ENCODE peak calls at places on chromosomes 7 and 10, in ten cellular contexts. One of them, this sample, is unnamed.

GRCh38 chr10:484925-485661 is 204.4 kb downstream of the DIP2C start:
- DNase-seq in Calu3: no peak
- DNase-seq in left kidney: no peak
- DNase-seq in stimulated activated CD8-positive, alpha-beta memory T cell treated with anti-CD3 and anti-CD28 coated beads, Interleukin-15, amount 100 ng/mL, for 24 hours: no peak
- DNase-seq in Peyer's patch: no peak
- DNase-seq in GM23248: peak; percentile 53
- DNase-seq in activated effector memory CD4-positive, alpha-beta T cell treated with anti-CD3 and anti-CD28 coated beads, Interleukin-2, amount 50 U/mL, for 16 hours: no peak
- DNase-seq in fibroblast of lung: no peak
- DNase-seq in GM03348: no peak
- DNase-seq in lower leg skin: peak; percentile 82
- DNase-seq in this sample: no peak

GRCh38 chr7:137343483-137343841 is at the start of gene PTN:
- DNase-seq in GM03348: peak; percentile 67
- DNase-seq in activated effector memory CD4-positive, alpha-beta T cell treated with anti-CD3 and anti-CD28 coated beads, Interleukin-2, amount 50 U/mL, for 16 hours: no peak
- DNase-seq in lower leg skin: peak; percentile 86
- DNase-seq in Calu3: peak; percentile 6
- DNase-seq in left kidney: peak; percentile 87
- DNase-seq in stimulated activated CD8-positive, alpha-beta memory T cell treated with anti-CD3 and anti-CD28 coated beads, Interleukin-15, amount 100 ng/mL, for 24 hours: no peak
- DNase-seq in GM23248: peak; percentile 74
- DNase-seq in Peyer's patch: no peak
- DNase-seq in fibroblast of lung: peak; percentile 83
- DNase-seq in this sample: peak; percentile 46

GRCh38 chr10:14413583-14413982 is 82.9 kb upstream of the FRMD4A start:
- DNase-seq in GM23248: no peak
- DNase-seq in fibroblast of lung: no peak
- DNase-seq in Peyer's patch: no peak
- DNase-seq in lower leg skin: no peak
- DNase-seq in activated effector memory CD4-positive, alpha-beta T cell treated with anti-CD3 and anti-CD28 coated beads, Interleukin-2, amount 50 U/mL, for 16 hours: no peak
- DNase-seq in GM03348: no peak
- DNase-seq in Calu3: no peak
- DNase-seq in left kidney: peak; percentile 39
- DNase-seq in stimulated activated CD8-positive, alpha-beta memory T cell treated with anti-CD3 and anti-CD28 coated beads, Interleukin-15, amount 100 ng/mL, for 24 hours: no peak
- DNase-seq in this sample: no peak

GRCh38 chr10:3805791-3806381 is 20.9 kb upstream of the KLF6 start:
- DNase-seq in activated effector memory CD4-positive, alpha-beta T cell treated with anti-CD3 and anti-CD28 coated beads, Interleukin-2, amount 50 U/mL, for 16 hours: peak; percentile 86
- DNase-seq in left kidney: no peak
- DNase-seq in fibroblast of lung: peak; percentile 88
- DNase-seq in lower leg skin: no peak
- DNase-seq in GM23248: peak; percentile 93
- DNase-seq in Calu3: peak; percentile 57
- DNase-seq in GM03348: peak; percentile 58
- DNase-seq in stimulated activated CD8-positive, alpha-beta memory T cell treated with anti-CD3 and anti-CD28 coated beads, Interleukin-15, amount 100 ng/mL, for 24 hours: no peak
- DNase-seq in Peyer's patch: no peak
- DNase-seq in this sample: no peak

GRCh38 chr10:49071221-49071761 is 44.0 kb downstream of the VSTM4 start:
- DNase-seq in GM23248: peak; percentile 29
- DNase-seq in Calu3: no peak
- DNase-seq in stimulated activated CD8-positive, alpha-beta memory T cell treated with anti-CD3 and anti-CD28 coated beads, Interleukin-15, amount 100 ng/mL, for 24 hours: no peak
- DNase-seq in left kidney: no peak
- DNase-seq in GM03348: no peak
- DNase-seq in lower leg skin: peak; percentile 66
- DNase-seq in activated effector memory CD4-positive, alpha-beta T cell treated with anti-CD3 and anti-CD28 coated beads, Interleukin-2, amount 50 U/mL, for 16 hours: no peak
- DNase-seq in Peyer's patch: no peak
- DNase-seq in fibroblast of lung: peak; percentile 39
- DNase-seq in this sample: peak; percentile 38

GRCh38 chr10:67079126-67079525 is 153.3 kb downstream of the LRRTM3 start:
- DNase-seq in GM23248: peak; percentile 1
- DNase-seq in Calu3: no peak
- DNase-seq in left kidney: peak; percentile 6
- DNase-seq in lower leg skin: no peak
- DNase-seq in stimulated activated CD8-positive, alpha-beta memory T cell treated with anti-CD3 and anti-CD28 coated beads, Interleukin-15, amount 100 ng/mL, for 24 hours: no peak
- DNase-seq in fibroblast of lung: no peak
- DNase-seq in GM03348: no peak
- DNase-seq in Peyer's patch: no peak
- DNase-seq in activated effector memory CD4-positive, alpha-beta T cell treated with anti-CD3 and anti-CD28 coated beads, Interleukin-2, amount 50 U/mL, for 16 hours: no peak
- DNase-seq in this sample: no peak

GRCh38 chr10:125881192-125881591 is at the start of gene DHX32:
- DNase-seq in GM03348: no peak
- DNase-seq in left kidney: no peak
- DNase-seq in Calu3: no peak
- DNase-seq in stimulated activated CD8-positive, alpha-beta memory T cell treated with anti-CD3 and anti-CD28 coated beads, Interleukin-15, amount 100 ng/mL, for 24 hours: no peak
- DNase-seq in activated effector memory CD4-positive, alpha-beta T cell treated with anti-CD3 and anti-CD28 coated beads, Interleukin-2, amount 50 U/mL, for 16 hours: no peak
- DNase-seq in Peyer's patch: no peak
- DNase-seq in lower leg skin: no peak
- DNase-seq in GM23248: no peak
- DNase-seq in fibroblast of lung: no peak
- DNase-seq in this sample: no peak

GRCh38 chr10:4294271-4294670 is 509.3 kb upstream of the KLF6 start:
- DNase-seq in left kidney: no peak
- DNase-seq in activated effector memory CD4-positive, alpha-beta T cell treated with anti-CD3 and anti-CD28 coated beads, Interleukin-2, amount 50 U/mL, for 16 hours: no peak
- DNase-seq in lower leg skin: peak; percentile 58
- DNase-seq in Calu3: no peak
- DNase-seq in fibroblast of lung: no peak
- DNase-seq in GM03348: no peak
- DNase-seq in Peyer's patch: no peak
- DNase-seq in GM23248: no peak
- DNase-seq in stimulated activated CD8-positive, alpha-beta memory T cell treated with anti-CD3 and anti-CD28 coated beads, Interleukin-15, amount 100 ng/mL, for 24 hours: no peak
- DNase-seq in this sample: no peak

GRCh38 chr7:128158370-128158769 is 82.7 kb upstream of the LEP start:
- DNase-seq in lower leg skin: peak; percentile 28
- DNase-seq in Peyer's patch: no peak
- DNase-seq in stimulated activated CD8-positive, alpha-beta memory T cell treated with anti-CD3 and anti-CD28 coated beads, Interleukin-15, amount 100 ng/mL, for 24 hours: no peak
- DNase-seq in GM03348: no peak
- DNase-seq in Calu3: no peak
- DNase-seq in activated effector memory CD4-positive, alpha-beta T cell treated with anti-CD3 and anti-CD28 coated beads, Interleukin-2, amount 50 U/mL, for 16 hours: peak; percentile 24
- DNase-seq in GM23248: no peak
- DNase-seq in left kidney: no peak
- DNase-seq in fibroblast of lung: no peak
- DNase-seq in this sample: no peak

GRCh38 chr7:107234436-107234835 is 65.6 kb downstream of the HBP1 start:
- DNase-seq in GM03348: no peak
- DNase-seq in GM23248: no peak
- DNase-seq in fibroblast of lung: peak; percentile 16
- DNase-seq in Calu3: no peak
- DNase-seq in Peyer's patch: no peak
- DNase-seq in stimulated activated CD8-positive, alpha-beta memory T cell treated with anti-CD3 and anti-CD28 coated beads, Interleukin-15, amount 100 ng/mL, for 24 hours: no peak
- DNase-seq in left kidney: no peak
- DNase-seq in activated effector memory CD4-positive, alpha-beta T cell treated with anti-CD3 and anti-CD28 coated beads, Interleukin-2, amount 50 U/mL, for 16 hours: no peak
- DNase-seq in lower leg skin: no peak
- DNase-seq in this sample: no peak

GRCh38 chr10:85080934-85081333 is 752.5 kb downstream of the CCSER2 start:
- DNase-seq in activated effector memory CD4-positive, alpha-beta T cell treated with anti-CD3 and anti-CD28 coated beads, Interleukin-2, amount 50 U/mL, for 16 hours: no peak
- DNase-seq in fibroblast of lung: no peak
- DNase-seq in stimulated activated CD8-positive, alpha-beta memory T cell treated with anti-CD3 and anti-CD28 coated beads, Interleukin-15, amount 100 ng/mL, for 24 hours: no peak
- DNase-seq in Peyer's patch: no peak
- DNase-seq in GM03348: no peak
- DNase-seq in Calu3: no peak
- DNase-seq in GM23248: no peak
- DNase-seq in lower leg skin: no peak
- DNase-seq in left kidney: no peak
- DNase-seq in this sample: no peak

GRCh38 chr7:140284062-140284461 is 107.3 kb upstream of the KDM7A start:
- DNase-seq in GM03348: no peak
- DNase-seq in Calu3: no peak
- DNase-seq in stimulated activated CD8-positive, alpha-beta memory T cell treated with anti-CD3 and anti-CD28 coated beads, Interleukin-15, amount 100 ng/mL, for 24 hours: no peak
- DNase-seq in Peyer's patch: no peak
- DNase-seq in GM23248: no peak
- DNase-seq in left kidney: no peak
- DNase-seq in lower leg skin: no peak
- DNase-seq in fibroblast of lung: peak; percentile 5
- DNase-seq in activated effector memory CD4-positive, alpha-beta T cell treated with anti-CD3 and anti-CD28 coated beads, Interleukin-2, amount 50 U/mL, for 16 hours: no peak
- DNase-seq in this sample: no peak

GRCh38 chr7:150811-151221 is 41.6 kb upstream of the FAM20C start:
- DNase-seq in fibroblast of lung: peak; percentile 18
- DNase-seq in activated effector memory CD4-positive, alpha-beta T cell treated with anti-CD3 and anti-CD28 coated beads, Interleukin-2, amount 50 U/mL, for 16 hours: peak; percentile 62
- DNase-seq in lower leg skin: no peak
- DNase-seq in stimulated activated CD8-positive, alpha-beta memory T cell treated with anti-CD3 and anti-CD28 coated beads, Interleukin-15, amount 100 ng/mL, for 24 hours: no peak
- DNase-seq in GM23248: peak; percentile 55
- DNase-seq in GM03348: no peak
- DNase-seq in Peyer's patch: peak; percentile 48
- DNase-seq in left kidney: peak; percentile 89
- DNase-seq in Calu3: no peak
- DNase-seq in this sample: no peak

GRCh38 chr10:61822096-61822495 is 79.4 kb upstream of the ARID5B start:
- DNase-seq in activated effector memory CD4-positive, alpha-beta T cell treated with anti-CD3 and anti-CD28 coated beads, Interleukin-2, amount 50 U/mL, for 16 hours: no peak
- DNase-seq in Peyer's patch: no peak
- DNase-seq in GM03348: no peak
- DNase-seq in fibroblast of lung: no peak
- DNase-seq in GM23248: no peak
- DNase-seq in Calu3: no peak
- DNase-seq in lower leg skin: no peak
- DNase-seq in left kidney: no peak
- DNase-seq in stimulated activated CD8-positive, alpha-beta memory T cell treated with anti-CD3 and anti-CD28 coated beads, Interleukin-15, amount 100 ng/mL, for 24 hours: no peak
- DNase-seq in this sample: no peak

GRCh38 chr10:26881600-26882331 is 21.0 kb upstream of the ABI1 start:
- DNase-seq in left kidney: peak; percentile 80
- DNase-seq in lower leg skin: no peak
- DNase-seq in GM03348: peak; percentile 78
- DNase-seq in stimulated activated CD8-positive, alpha-beta memory T cell treated with anti-CD3 and anti-CD28 coated beads, Interleukin-15, amount 100 ng/mL, for 24 hours: no peak
- DNase-seq in GM23248: peak; percentile 80
- DNase-seq in Calu3: peak; percentile 14
- DNase-seq in Peyer's patch: no peak
- DNase-seq in activated effector memory CD4-positive, alpha-beta T cell treated with anti-CD3 and anti-CD28 coated beads, Interleukin-2, amount 50 U/mL, for 16 hours: no peak
- DNase-seq in fibroblast of lung: peak; percentile 56
- DNase-seq in this sample: no peak

GRCh38 chr10:36280396-36280795 is 638.3 kb upstream of the FZD8 start:
- DNase-seq in activated effector memory CD4-positive, alpha-beta T cell treated with anti-CD3 and anti-CD28 coated beads, Interleukin-2, amount 50 U/mL, for 16 hours: no peak
- DNase-seq in left kidney: peak; percentile 19
- DNase-seq in GM23248: peak; percentile 23
- DNase-seq in lower leg skin: no peak
- DNase-seq in Calu3: no peak
- DNase-seq in Peyer's patch: no peak
- DNase-seq in stimulated activated CD8-positive, alpha-beta memory T cell treated with anti-CD3 and anti-CD28 coated beads, Interleukin-15, amount 100 ng/mL, for 24 hours: no peak
- DNase-seq in fibroblast of lung: peak; percentile 43
- DNase-seq in GM03348: peak; percentile 33
- DNase-seq in this sample: no peak

GRCh38 chr7:138350701-138351357 is 109.2 kb upstream of the TRIM24 start:
- DNase-seq in GM23248: no peak
- DNase-seq in GM03348: no peak
- DNase-seq in fibroblast of lung: peak; percentile 18
- DNase-seq in Peyer's patch: no peak
- DNase-seq in stimulated activated CD8-positive, alpha-beta memory T cell treated with anti-CD3 and anti-CD28 coated beads, Interleukin-15, amount 100 ng/mL, for 24 hours: no peak
- DNase-seq in lower leg skin: peak; percentile 23
- DNase-seq in Calu3: no peak
- DNase-seq in activated effector memory CD4-positive, alpha-beta T cell treated with anti-CD3 and anti-CD28 coated beads, Interleukin-2, amount 50 U/mL, for 16 hours: no peak
- DNase-seq in left kidney: no peak
- DNase-seq in this sample: no peak

GRCh38 chr10:10985361-10985760 is 32.3 kb upstream of the CELF2 start:
- DNase-seq in fibroblast of lung: no peak
- DNase-seq in left kidney: no peak
- DNase-seq in lower leg skin: no peak
- DNase-seq in Calu3: no peak
- DNase-seq in Peyer's patch: no peak
- DNase-seq in GM23248: no peak
- DNase-seq in GM03348: no peak
- DNase-seq in activated effector memory CD4-positive, alpha-beta T cell treated with anti-CD3 and anti-CD28 coated beads, Interleukin-2, amount 50 U/mL, for 16 hours: no peak
- DNase-seq in stimulated activated CD8-positive, alpha-beta memory T cell treated with anti-CD3 and anti-CD28 coated beads, Interleukin-15, amount 100 ng/mL, for 24 hours: no peak
- DNase-seq in this sample: no peak

GRCh38 chr10:132167041-132167674 is 19.6 kb upstream of the DPYSL4 start:
- DNase-seq in GM03348: no peak
- DNase-seq in Calu3: no peak
- DNase-seq in left kidney: no peak
- DNase-seq in lower leg skin: no peak
- DNase-seq in fibroblast of lung: no peak
- DNase-seq in GM23248: no peak
- DNase-seq in activated effector memory CD4-positive, alpha-beta T cell treated with anti-CD3 and anti-CD28 coated beads, Interleukin-2, amount 50 U/mL, for 16 hours: no peak
- DNase-seq in stimulated activated CD8-positive, alpha-beta memory T cell treated with anti-CD3 and anti-CD28 coated beads, Interleukin-15, amount 100 ng/mL, for 24 hours: no peak
- DNase-seq in Peyer's patch: no peak
- DNase-seq in this sample: no peak

GRCh38 chr7:66250711-66251110 is 45.6 kb downstream of the TPST1 start:
- DNase-seq in activated effector memory CD4-positive, alpha-beta T cell treated with anti-CD3 and anti-CD28 coated beads, Interleukin-2, amount 50 U/mL, for 16 hours: no peak
- DNase-seq in Calu3: no peak
- DNase-seq in left kidney: peak; percentile 7
- DNase-seq in fibroblast of lung: peak; percentile 98
- DNase-seq in Peyer's patch: no peak
- DNase-seq in stimulated activated CD8-positive, alpha-beta memory T cell treated with anti-CD3 and anti-CD28 coated beads, Interleukin-15, amount 100 ng/mL, for 24 hours: no peak
- DNase-seq in GM23248: peak; percentile 89
- DNase-seq in GM03348: peak; percentile 49
- DNase-seq in lower leg skin: no peak
- DNase-seq in this sample: no peak

GRCh38 chr10:73917566-73918305 is 6.8 kb downstream of the PLAU start:
- DNase-seq in activated effector memory CD4-positive, alpha-beta T cell treated with anti-CD3 and anti-CD28 coated beads, Interleukin-2, amount 50 U/mL, for 16 hours: no peak
- DNase-seq in fibroblast of lung: no peak
- DNase-seq in GM23248: no peak
- DNase-seq in Calu3: no peak
- DNase-seq in stimulated activated CD8-positive, alpha-beta memory T cell treated with anti-CD3 and anti-CD28 coated beads, Interleukin-15, amount 100 ng/mL, for 24 hours: no peak
- DNase-seq in Peyer's patch: no peak
- DNase-seq in left kidney: no peak
- DNase-seq in GM03348: no peak
- DNase-seq in lower leg skin: no peak
- DNase-seq in this sample: no peak

GRCh38 chr10:93745411-93746065 is 12.2 kb upstream of the LGI1 start:
- DNase-seq in Calu3: no peak
- DNase-seq in GM03348: peak; percentile 37
- DNase-seq in activated effector memory CD4-positive, alpha-beta T cell treated with anti-CD3 and anti-CD28 coated beads, Interleukin-2, amount 50 U/mL, for 16 hours: no peak
- DNase-seq in left kidney: peak; percentile 61
- DNase-seq in Peyer's patch: no peak
- DNase-seq in lower leg skin: no peak
- DNase-seq in stimulated activated CD8-positive, alpha-beta memory T cell treated with anti-CD3 and anti-CD28 coated beads, Interleukin-15, amount 100 ng/mL, for 24 hours: no peak
- DNase-seq in fibroblast of lung: peak; percentile 14
- DNase-seq in GM23248: peak; percentile 49
- DNase-seq in this sample: peak; percentile 35

GRCh38 chr10:12835709-12836108 is 165.8 kb downstream of the CCDC3 start:
- DNase-seq in Calu3: peak; percentile 11
- DNase-seq in activated effector memory CD4-positive, alpha-beta T cell treated with anti-CD3 and anti-CD28 coated beads, Interleukin-2, amount 50 U/mL, for 16 hours: no peak
- DNase-seq in Peyer's patch: no peak
- DNase-seq in left kidney: no peak
- DNase-seq in stimulated activated CD8-positive, alpha-beta memory T cell treated with anti-CD3 and anti-CD28 coated beads, Interleukin-15, amount 100 ng/mL, for 24 hours: no peak
- DNase-seq in lower leg skin: peak; percentile 48
- DNase-seq in GM23248: no peak
- DNase-seq in fibroblast of lung: peak; percentile 87
- DNase-seq in GM03348: peak; percentile 70
- DNase-seq in this sample: no peak